ENCODE peak calls at places on chromosomes 13 and 19, in four cellular contexts. L, K, I and N are unnamed samples.

GRCh38 chr13:91249370-91249769 is 98.1 kb upstream of the MIR17HG start:
- DNase-seq in L (no peak), K (no peak), I (no peak), N (no peak)

GRCh38 chr13:30907167-30907761 is 1.2 kb downstream of the MEDAG start:
- DNase-seq in L (no peak), K (peak; percentile 48), I (no peak), N (no peak)

GRCh38 chr19:7254590-7254989 is 39.6 kb downstream of the INSR start:
- DNase-seq in L (no peak), K (no peak), I (no peak), N (no peak)

GRCh38 chr19:55116232-55117062 is 990 bp downstream of the PPP1R12C start:
- DNase-seq in L (peak; percentile 36), K (peak; percentile 65), I (peak; percentile 79), N (peak; percentile 76)

GRCh38 chr13:95676100-95676774 is 702 bp upstream of the DNAJC3 start:
- DNase-seq in L (no peak), K (peak; percentile 41), I (no peak), N (no peak)

GRCh38 chr13:87661471-87661870 is 9.7 kb upstream of the SLITRK5 start:
- DNase-seq in L (no peak), K (no peak), I (no peak), N (no peak)

GRCh38 chr13:79171131-79172061 is 234.7 kb downstream of the RBM26 start:
- DNase-seq in L (no peak), K (no peak), I (no peak), N (no peak)

GRCh38 chr19:372306-372890 is 27.8 kb upstream of the MIER2 start:
- DNase-seq in L (no peak), K (peak; percentile 93), I (no peak), N (no peak)

GRCh38 chr19:16660763-16661479 is at the start of gene TMEM38A:
- DNase-seq in L (peak; percentile 27), K (no peak), I (peak; percentile 76), N (peak; percentile 65)

GRCh38 chr13:33745370-33746324 is 72.3 kb upstream of the RFC3 start:
- DNase-seq in L (no peak), K (no peak), I (no peak), N (no peak)

GRCh38 chr19:8004723-8005513 is 523 bp downstream of the ELAVL1 start:
- DNase-seq in L (no peak), K (peak; percentile 27), I (peak; percentile 48), N (no peak)

GRCh38 chr13:33347866-33348265 is 62.3 kb upstream of the STARD13 start:
- DNase-seq in L (no peak), K (no peak), I (no peak), N (no peak)

GRCh38 chr19:4877753-4878490 is 10.5 kb upstream of the PLIN3 start:
- DNase-seq in L (no peak), K (no peak), I (peak; percentile 37), N (no peak)

GRCh38 chr13:33235078-33235477 is 50.5 kb downstream of the STARD13 start:
- DNase-seq in L (no peak), K (peak; percentile 90), I (no peak), N (no peak)

GRCh38 chr13:51542358-51542972 is 41.8 kb upstream of the WDFY2 start:
- DNase-seq in L (no peak), K (no peak), I (no peak), N (no peak)